ENCODE peak calls at places on chromosomes 6 and 20, in six cellular contexts. J is fibroblast of villous mesenchyme, U is mesothelial cell of epicardium, K is breast epithelium, B is AG04450, Q is SK-N-SH. Z is an unnamed sample.

GRCh38 chr6:35601331-35602132 is 87.2 kb downstream of the FKBP5 start:
- DNase-seq in U (no peak), Q (peak), K (peak), B (peak), J (peak), Z (no peak)

GRCh38 chr20:38725458-38725958 is 1.2 kb downstream of the SLC32A1 start:
- DNase-seq in U (no peak), K (no peak), J (no peak), Q (no peak), B (no peak), Z (no peak)

GRCh38 chr20:41366546-41367392 is at the start of gene EMILIN3:
- DNase-seq in U (no peak), J (no peak), K (no peak), Q (peak), B (no peak), Z (peak)

GRCh38 chr6:2581611-2582010 is 169.1 kb downstream of the MYLK4 start:
- DNase-seq in U (no peak), B (no peak), J (no peak), K (no peak), Q (no peak), Z (no peak)

GRCh38 chr6:52457096-52457495 is 37.0 kb downstream of the EFHC1 start:
- DNase-seq in B (no peak), U (no peak), J (no peak), K (no peak), Q (no peak), Z (no peak)

GRCh38 chr6:109892451-109893435 is 85.4 kb upstream of the GPR6 start:
- DNase-seq in U (no peak), K (peak), J (peak), Q (no peak), B (no peak), Z (no peak)

GRCh38 chr20:34871966-34872603 is 571 bp downstream of the GGT7 start:
- DNase-seq in Q (peak), K (no peak), U (no peak), J (no peak), B (no peak), Z (no peak)

GRCh38 chr6:89952696-89953095 is 58.4 kb downstream of the GJA10 start:
- DNase-seq in J (peak), B (peak), U (no peak), Q (no peak), K (no peak), Z (no peak)

GRCh38 chr6:33882154-33882553 is 78.4 kb upstream of the MLN start:
- DNase-seq in Q (no peak), B (no peak), U (no peak), J (peak), K (peak), Z (no peak)

GRCh38 chr20:47855799-47856198 is 70.5 kb upstream of the SULF2 start:
- DNase-seq in K (no peak), J (no peak), B (no peak), Q (no peak), U (no peak), Z (no peak)

GRCh38 chr6:30194797-30195690 is 18.2 kb downstream of the TRIM26 start:
- DNase-seq in B (no peak), U (no peak), Q (no peak), J (no peak), K (no peak), Z (no peak)

GRCh38 chr6:108896111-108896661 is 48.0 kb downstream of the ARMC2 start:
- DNase-seq in K (no peak), B (peak), U (no peak), J (peak), Q (no peak), Z (no peak)

GRCh38 chr6:15066433-15067337 is 179.2 kb upstream of the JARID2 start:
- DNase-seq in B (peak), K (peak), J (peak), U (no peak), Q (no peak), Z (no peak)

GRCh38 chr6:144340541-144341371 is 55.6 kb downstream of the UTRN start:
- DNase-seq in Q (no peak), U (no peak), K (no peak), B (no peak), J (peak), Z (no peak)

GRCh38 chr6:109490708-109491107 is 7.7 kb upstream of the ZBTB24 start:
- DNase-seq in J (no peak), B (no peak), Q (no peak), U (no peak), K (no peak), Z (no peak)

GRCh38 chr6:91852232-91852631 is 1265.4 kb upstream of the MAP3K7 start:
- DNase-seq in Q (no peak), J (peak), B (no peak), K (no peak), U (no peak), Z (no peak)

GRCh38 chr6:148340586-148341297 is 1.9 kb upstream of the SASH1 start:
- DNase-seq in J (no peak), B (no peak), K (no peak), U (no peak), Q (no peak), Z (no peak)

GRCh38 chr6:126721581-126722145 is 381.7 kb downstream of the CENPW start:
- DNase-seq in J (peak), K (no peak), B (peak), U (no peak), Q (no peak), Z (no peak)

GRCh38 chr6:82179415-82179814 is 68.1 kb downstream of the IBTK start:
- DNase-seq in K (no peak), B (no peak), J (no peak), U (no peak), Q (no peak), Z (no peak)

GRCh38 chr6:82178759-82179112 is 68.8 kb downstream of the IBTK start:
- DNase-seq in K (no peak), U (no peak), J (no peak), Q (no peak), B (no peak), Z (no peak)

GRCh38 chr6:82182756-82183155 is 64.8 kb downstream of the IBTK start:
- DNase-seq in Q (no peak), J (no peak), B (no peak), K (no peak), U (no peak), Z (no peak)

GRCh38 chr6:82176616-82177015 is 70.9 kb downstream of the IBTK start:
- DNase-seq in B (no peak), K (no peak), J (no peak), Q (no peak), U (no peak), Z (no peak)

GRCh38 chr6:82178084-82178758 is 69.3 kb downstream of the IBTK start:
- DNase-seq in B (no peak), Q (peak), K (no peak), U (no peak), J (peak), Z (no peak)
- TF ChIP-seq CTCF in B (peak), Q (peak), K (no peak), U (peak), J (peak), Z (peak)

GRCh38 chr20:6180531-6180930 is 57.7 kb upstream of the FERMT1 start:
- DNase-seq in U (no peak), J (no peak), K (no peak), B (no peak), Q (no peak), Z (no peak)

GRCh38 chr20:6173481-6173880 is 50.7 kb upstream of the FERMT1 start:
- DNase-seq in B (no peak), J (no peak), U (no peak), Q (no peak), K (no peak), Z (no peak)

GRCh38 chr20:6184086-6184485 is 61.3 kb upstream of the FERMT1 start:
- DNase-seq in Q (no peak), K (no peak), U (no peak), B (no peak), J (no peak), Z (no peak)

DNA sequence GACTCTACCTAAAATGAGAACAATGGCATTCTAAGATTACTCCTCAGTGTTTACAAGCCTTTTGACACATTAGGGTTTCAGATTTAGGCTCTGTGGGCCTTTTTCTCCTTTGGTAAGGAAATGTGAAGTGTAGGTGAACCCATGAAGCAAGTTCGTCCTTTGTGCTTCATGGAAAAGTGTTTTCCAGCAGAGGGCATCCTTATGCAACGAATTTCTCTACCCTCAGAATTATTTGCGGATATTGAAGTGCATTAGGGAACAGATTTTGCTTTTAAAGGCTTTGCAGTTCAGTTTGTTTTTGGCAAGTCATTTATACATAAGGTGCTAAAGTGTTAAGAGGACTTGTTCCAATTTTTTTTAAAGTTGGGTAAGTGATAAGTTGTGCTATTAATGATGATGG is 55.7 kb upstream of the FERMT1 start:
- DNase-seq in B (peak), U (no peak), J (peak), Q (peak), K (no peak), Z (no peak)
- TF ChIP-seq CTCF in B (peak), U (peak), J (peak), Q (peak), K (no peak), Z (peak)

DNA sequence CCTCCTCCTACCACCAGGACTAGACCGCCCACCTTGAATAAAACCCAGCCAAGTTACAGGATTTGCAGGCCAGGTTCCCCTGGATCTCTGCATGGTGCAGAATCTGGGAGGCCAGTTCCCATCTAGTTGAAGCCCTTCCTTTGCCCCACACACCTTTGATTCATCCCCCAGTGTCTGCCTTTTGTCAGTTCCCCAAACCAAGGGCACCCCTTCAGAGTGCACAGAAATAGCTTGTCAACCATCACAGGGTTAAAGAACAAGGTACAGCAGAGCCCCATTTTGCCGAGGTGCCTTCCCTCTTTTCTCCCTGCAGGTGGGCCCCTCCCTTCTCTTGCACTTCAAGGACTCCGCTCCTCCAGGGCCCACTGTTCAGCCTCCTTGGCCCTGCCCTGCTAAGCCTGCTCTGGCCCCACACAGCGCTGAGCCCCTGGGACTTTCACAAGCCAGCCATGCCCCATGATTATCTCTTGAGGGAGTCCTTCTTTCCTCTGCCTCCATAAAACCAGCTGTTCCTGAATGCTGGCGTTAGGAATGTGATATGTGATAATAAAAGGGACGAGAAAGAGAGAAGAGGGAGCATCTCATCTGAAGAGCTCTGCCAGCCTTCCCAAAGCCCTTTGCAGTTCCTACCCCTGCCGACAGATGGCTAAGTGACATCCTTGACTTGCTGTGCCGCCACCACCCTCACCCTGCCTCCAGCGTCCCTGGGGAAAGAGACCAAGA is 280.3 kb downstream of the CDC5L start:
- DNase-seq in B (no peak), K (no peak), U (no peak), J (no peak), Q (no peak), Z (peak)
- TF ChIP-seq CTCF in B (peak), K (no peak), U (peak), J (peak), Q (peak), Z (peak)

DNA sequence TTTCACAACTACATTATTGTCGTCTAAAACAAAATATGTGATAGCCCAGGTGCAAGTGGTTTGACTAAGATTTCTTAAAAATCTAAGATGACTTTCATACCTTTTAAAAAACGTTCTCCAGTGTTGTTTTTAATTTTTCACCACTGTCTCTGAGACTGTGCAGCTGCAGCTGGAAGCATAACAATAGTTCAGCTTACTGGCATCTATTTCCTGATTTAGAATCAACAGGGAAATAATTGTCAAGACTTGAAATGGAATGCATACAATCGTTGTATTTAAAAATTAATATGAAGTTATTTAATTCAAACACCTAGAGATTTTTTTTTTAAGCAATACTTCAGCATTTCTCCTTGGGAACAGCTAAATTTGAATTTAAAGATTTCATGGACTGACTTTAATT is 982.0 kb upstream of the EPHA7 start:
- DNase-seq in K (no peak), J (no peak), Q (no peak), U (no peak), B (no peak), Z (no peak)
- TF ChIP-seq CTCF in K (no peak), J (no peak), Q (no peak), U (no peak), B (no peak), Z (no peak)

Z was measured in nephron progenitor cell.